ENCODE peak calls at places on chromosomes 3 and 15, in four cellular contexts. X, R, N and P are unnamed samples.

GRCh38 chr3:27357665-27358258 is 11.4 kb downstream of the NEK10 start:
- DNase-seq in X (peak; percentile 41), R (peak; percentile 39), N (peak; percentile 73), P (peak; percentile 76)

GRCh38 chr3:16841906-16842709 is 42.6 kb upstream of the PLCL2 start:
- DNase-seq in X (peak; percentile 60), R (no peak), N (no peak), P (no peak)

GRCh38 chr3:5128861-5129260 is 6.8 kb downstream of the ARL8B start:
- DNase-seq in X (no peak), R (no peak), N (no peak), P (no peak)

GRCh38 chr15:39598186-39598850 is 17.4 kb downstream of the THBS1 start:
- DNase-seq in X (no peak), R (no peak), N (peak; percentile 67), P (peak; percentile 75)

GRCh38 chr3:25594007-25594502 is 70.7 kb downstream of the TOP2B start:
- DNase-seq in X (no peak), R (peak; percentile 64), N (peak; percentile 88), P (peak; percentile 87)

GRCh38 chr15:63080638-63081250 is 38.2 kb downstream of the TPM1 start:
- DNase-seq in X (no peak), R (no peak), N (no peak), P (no peak)

GRCh38 chr3:39668420-39668819 is 141.0 kb upstream of the MYRIP start:
- DNase-seq in X (no peak), R (peak; percentile 38), N (peak; percentile 78), P (peak; percentile 74)

GRCh38 chr3:98761656-98762229 is 1.4 kb upstream of the ST3GAL6 start:
- DNase-seq in X (no peak), R (peak; percentile 25), N (no peak), P (no peak)

GRCh38 chr3:141414800-141415462 is 46.6 kb downstream of the ZBTB38 start:
- DNase-seq in X (no peak), R (no peak), N (peak; percentile 81), P (peak; percentile 56)

GRCh38 chr3:76134166-76134565 is 348.8 kb upstream of the ZNF717 start:
- DNase-seq in X (no peak), R (no peak), N (peak; percentile 54), P (no peak)

DNA sequence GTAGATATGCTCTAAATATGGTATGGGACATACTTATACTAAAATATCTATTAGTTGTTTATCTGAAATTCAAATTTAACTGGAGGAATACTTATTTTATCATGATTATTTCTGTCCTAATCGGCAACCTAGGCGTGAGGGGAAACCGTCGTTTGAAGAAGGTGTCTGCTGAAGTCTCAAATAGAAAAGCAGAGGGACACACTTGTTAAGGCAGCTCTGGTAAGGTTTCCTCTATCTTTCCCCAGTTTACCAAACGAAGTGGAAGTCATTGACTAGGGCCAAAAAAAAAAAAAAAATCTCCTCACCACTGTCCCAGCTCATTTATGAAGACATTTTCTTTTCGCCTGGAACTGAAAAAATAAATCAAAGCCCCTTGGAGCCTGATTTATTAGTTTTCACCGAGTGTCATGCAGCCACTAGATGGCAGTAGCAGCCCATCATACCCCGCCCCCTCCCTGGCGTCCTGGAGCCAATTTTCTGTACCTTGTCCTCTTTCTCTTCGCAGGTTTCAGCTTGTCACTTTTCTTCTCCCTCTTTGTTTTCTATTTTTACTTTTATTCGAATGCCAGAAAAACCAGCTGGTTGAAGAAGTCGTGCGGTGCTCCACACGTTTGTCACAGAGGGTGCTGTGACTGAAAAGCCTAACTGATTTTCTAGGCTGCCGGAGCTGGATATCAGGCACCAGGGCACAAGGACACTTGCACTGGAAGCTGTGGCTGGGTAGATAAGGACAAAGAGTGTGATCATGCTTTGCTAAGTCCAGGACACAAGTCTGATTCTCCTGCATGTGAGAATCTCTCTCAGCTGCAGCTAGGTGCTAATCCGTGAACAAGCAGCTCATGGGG is 238.7 kb downstream of the ZPLD1 start:
- DNase-seq in X (peak; percentile 36), R (peak; percentile 64), N (peak; percentile 57), P (peak; percentile 59)
- TF ChIP-seq CTCF in X (peak; percentile 75), R (peak; percentile 95), N (peak; percentile 81), P (peak; percentile 87)

DNA sequence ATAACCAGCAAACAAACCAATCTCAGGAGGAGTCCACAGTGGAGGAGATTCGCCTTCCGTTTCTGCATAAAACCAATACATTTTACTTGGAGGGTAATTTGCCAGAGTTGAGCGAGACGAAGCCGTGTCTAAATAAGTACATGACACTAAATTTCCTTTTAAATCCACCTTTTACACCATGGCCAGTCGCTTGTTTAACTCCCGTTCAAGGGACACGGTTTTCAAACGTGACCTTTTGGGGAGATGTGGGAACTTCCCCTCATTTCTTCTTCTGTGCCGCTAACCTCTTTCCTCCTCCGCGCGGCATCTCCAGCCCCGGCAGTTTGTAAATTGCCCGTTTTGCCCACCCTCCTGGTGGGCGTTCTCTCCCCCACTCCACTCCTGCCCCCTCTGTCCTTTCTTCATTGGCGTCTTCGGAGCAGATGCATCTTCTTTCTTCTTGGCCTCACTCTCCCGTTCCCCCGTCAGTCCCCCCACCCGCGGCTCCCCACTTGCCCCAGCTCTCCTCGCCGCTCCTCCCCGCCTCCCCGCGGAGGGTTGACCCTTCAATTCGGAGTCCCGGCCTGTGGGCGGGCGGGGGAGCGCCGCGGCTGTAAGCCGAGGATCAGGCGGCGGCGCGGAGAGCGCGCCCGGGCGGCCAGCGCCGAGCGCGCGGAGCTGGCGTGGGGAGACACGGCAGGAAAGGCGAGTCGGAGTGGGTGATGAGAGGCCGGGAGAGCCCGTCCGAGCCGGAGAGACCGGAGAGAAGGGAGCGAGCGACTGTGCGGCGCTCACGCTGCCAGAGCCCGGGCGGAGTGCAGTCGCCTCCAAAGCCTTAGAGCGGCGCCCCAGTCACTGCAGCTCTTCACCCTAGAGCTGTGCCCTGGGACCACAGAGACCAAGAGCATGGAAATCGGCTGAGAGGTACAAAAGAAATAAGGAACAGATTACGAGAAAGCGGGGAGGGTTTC is at the start of gene NLGN1:
- DNase-seq in X (peak; percentile 70), R (peak; percentile 78), N (peak; percentile 65), P (peak; percentile 67)
- TF ChIP-seq CTCF in X (no peak), R (peak; percentile 44), N (peak; percentile 32), P (peak; percentile 19)

GRCh38 chr15:41429003-41429890 is 12.4 kb downstream of the RTF1 start:
- DNase-seq in X (no peak), R (no peak), N (no peak), P (peak; percentile 7)
- TF ChIP-seq CTCF in X (no peak), R (no peak), N (no peak), P (no peak)

DNA sequence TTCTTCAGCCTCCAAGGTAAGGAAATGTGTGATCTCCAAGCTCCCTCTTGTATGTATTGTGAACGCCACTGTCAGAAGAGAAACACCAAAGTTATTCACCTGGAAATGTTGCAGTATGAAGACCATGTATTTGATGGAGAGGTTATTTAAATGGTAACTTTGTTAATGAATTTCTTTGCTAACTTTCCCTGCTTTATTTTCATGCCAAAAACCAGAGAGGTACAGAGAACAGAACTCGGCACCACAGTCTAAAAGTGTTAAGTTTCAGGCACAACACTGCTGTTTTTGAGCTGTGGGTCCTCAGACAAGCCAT is 73.1 kb upstream of the TNFSF10 start:
- DNase-seq in X (no peak), R (no peak), N (no peak), P (no peak)
- TF ChIP-seq CTCF in X (no peak), R (no peak), N (no peak), P (no peak)

GRCh38 chr3:183357564-183358079 is 70.8 kb downstream of the MCF2L2 start:
- DNase-seq in X (no peak), R (no peak), N (no peak), P (no peak)

GRCh38 chr3:183359036-183359435 is 69.4 kb downstream of the MCF2L2 start:
- DNase-seq in X (no peak), R (no peak), N (peak; percentile 31), P (no peak)

GRCh38 chr3:183356920-183357319 is 71.5 kb downstream of the MCF2L2 start:
- DNase-seq in X (no peak), R (no peak), N (no peak), P (no peak)

GRCh38 chr3:183360971-183361624 is 67.3 kb downstream of the MCF2L2 start:
- DNase-seq in X (no peak), R (no peak), N (no peak), P (no peak)
- TF ChIP-seq CTCF in X (no peak), R (no peak), N (no peak), P (no peak)

GRCh38 chr15:27587810-27588209 is 511.3 kb downstream of the OCA2 start:
- DNase-seq in X (no peak), R (no peak), N (no peak), P (no peak)

GRCh38 chr15:27592036-27592725 is 506.9 kb downstream of the OCA2 start:
- DNase-seq in X (no peak), R (no peak), N (no peak), P (peak; percentile 3)

GRCh38 chr15:27589260-27589659 is 509.9 kb downstream of the OCA2 start:
- DNase-seq in X (no peak), R (no peak), N (no peak), P (no peak)

GRCh38 chr15:27589782-27590181 is 509.3 kb downstream of the OCA2 start:
- DNase-seq in X (no peak), R (no peak), N (no peak), P (no peak)
- TF ChIP-seq CTCF in X (no peak), R (no peak), N (no peak), P (no peak)

GRCh38 chr3:170864525-170865208 is 5.3 kb downstream of the RPL22L1 start:
- DNase-seq in X (no peak), R (no peak), N (peak; percentile 14), P (no peak)
- TF ChIP-seq CTCF in X (no peak), R (no peak), N (no peak), P (no peak)

GRCh38 chr3:151008699-151009098 is 36.2 kb upstream of the CLRN1 start:
- DNase-seq in X (no peak), R (peak; percentile 8), N (peak; percentile 81), P (peak; percentile 82)
- TF ChIP-seq CTCF in X (no peak), R (peak; percentile 56), N (peak; percentile 72), P (peak; percentile 64)

DNA sequence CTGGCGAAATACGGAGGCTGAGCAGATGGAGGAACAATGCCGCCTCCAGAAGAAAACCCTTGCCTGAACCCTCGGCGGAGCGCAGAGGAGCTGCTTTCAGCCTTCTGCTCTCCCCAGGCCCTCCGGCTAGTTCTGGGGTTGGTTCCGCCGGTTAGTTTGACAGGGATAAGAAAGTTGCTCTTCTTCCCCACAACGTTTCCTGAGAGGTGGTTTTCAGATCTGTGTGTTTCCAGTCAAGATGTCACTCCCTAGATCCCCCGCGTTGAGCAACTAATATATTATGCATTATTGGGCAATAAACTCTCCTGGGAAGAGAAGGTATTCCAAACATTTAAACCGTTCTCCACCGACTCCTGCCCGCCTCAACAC is 551 bp downstream of the NLGN1 start:
- DNase-seq in X (no peak), R (no peak), N (peak; percentile 76), P (peak; percentile 60)
- TF ChIP-seq CTCF in X (no peak), R (no peak), N (no peak), P (no peak)